ENCODE peak calls at places on chromosome 17, in six cellular contexts. L is body of pancreas, U is IMR-90, X is adrenal gland, N is ovary, Y is transverse colon. J is an unnamed sample.

GRCh38 chr17:28759296-28759865 is 15.6 kb downstream of the TRAF4 start:
- DNase-seq in L (no peak), U (no peak), X (no peak), N (no peak), Y (no peak), J (no peak)

GRCh38 chr17:77451271-77451893 is 310.6 kb downstream of the SEC14L1 start:
- DNase-seq in L (peak; percentile 71), U (peak; percentile 69), X (no peak), N (peak; percentile 78), Y (peak; percentile 83), J (peak; percentile 71)

GRCh38 chr17:81868674-81869220 is 2.4 kb downstream of the ARHGDIA start:
- DNase-seq in L (peak; percentile 68), U (peak; percentile 88), X (no peak), N (peak; percentile 62), Y (peak; percentile 43), J (peak; percentile 37)

GRCh38 chr17:82863941-82864720 is 24.3 kb upstream of the ZNF750 start:
- DNase-seq in L (no peak), U (peak; percentile 91), X (no peak), N (no peak), Y (peak; percentile 69), J (peak; percentile 85)

GRCh38 chr17:17783121-17783824 is 53.5 kb downstream of the SREBF1 start:
- DNase-seq in L (peak; percentile 86), U (no peak), X (peak; percentile 79), N (peak; percentile 80), Y (peak; percentile 60), J (peak; percentile 87)

GRCh38 chr17:56913000-56913866 is 616 bp downstream of the TRIM25 start:
- DNase-seq in L (no peak), U (no peak), X (no peak), N (no peak), Y (no peak), J (no peak)

GRCh38 chr17:31880311-31880710 is 21.2 kb downstream of the UTP6 start:
- DNase-seq in L (no peak), U (no peak), X (no peak), N (no peak), Y (no peak), J (no peak)

GRCh38 chr17:79777844-79778503 is at the start of gene CBX2:
- DNase-seq in L (peak; percentile 83), U (peak; percentile 42), X (peak; percentile 86), N (peak; percentile 87), Y (peak; percentile 83), J (peak; percentile 77)

GRCh38 chr17:50575581-50576210 is 15.2 kb downstream of the CACNA1G start:
- DNase-seq in L (peak; percentile 44), U (no peak), X (no peak), N (no peak), Y (no peak), J (no peak)

GRCh38 chr17:43936434-43936833 is 5.8 kb downstream of the PPY start:
- DNase-seq in L (no peak), U (peak; percentile 39), X (no peak), N (no peak), Y (no peak), J (no peak)

GRCh38 chr17:78933959-78934568 is 8.9 kb upstream of the TIMP2 start:
- DNase-seq in L (peak; percentile 99), U (peak; percentile 100), X (peak; percentile 95), N (peak; percentile 99), Y (peak; percentile 90), J (peak; percentile 94)

GRCh38 chr17:37475713-37476420 is 13.8 kb upstream of the DUSP14 start:
- DNase-seq in L (no peak), U (no peak), X (no peak), N (no peak), Y (no peak), J (no peak)

GRCh38 chr17:57604771-57605733 is 140.0 kb downstream of the CCDC182 start:
- DNase-seq in L (peak; percentile 55), U (peak; percentile 55), X (peak; percentile 60), N (peak; percentile 83), Y (peak; percentile 72), J (peak; percentile 74)

GRCh38 chr17:2862197-2862596 is 66.0 kb downstream of the RAP1GAP2 start:
- DNase-seq in L (peak; percentile 45), U (no peak), X (no peak), N (no peak), Y (no peak), J (no peak)

GRCh38 chr17:19533718-19534561 is at the start of gene SLC47A1:
- DNase-seq in L (peak; percentile 28), U (no peak), X (peak; percentile 64), N (no peak), Y (peak; percentile 20), J (peak; percentile 59)

GRCh38 chr17:68197997-68198930 is 49.6 kb upstream of the AMZ2 start:
- DNase-seq in L (no peak), U (no peak), X (no peak), N (no peak), Y (no peak), J (peak; percentile 37)

GRCh38 chr17:57459286-57459915 is 203.1 kb downstream of the MSI2 start:
- DNase-seq in L (no peak), U (peak; percentile 82), X (no peak), N (no peak), Y (no peak), J (no peak)

GRCh38 chr17:330993-331701 is 21.5 kb downstream of the RPH3AL start:
- DNase-seq in L (peak; percentile 59), U (no peak), X (no peak), N (peak; percentile 85), Y (peak; percentile 29), J (no peak)

GRCh38 chr17:75942473-75942872 is 1.6 kb upstream of the FBF1 start:
- DNase-seq in L (no peak), U (no peak), X (no peak), N (no peak), Y (no peak), J (no peak)

GRCh38 chr17:76585649-76586593 is at the start of gene ST6GALNAC2:
- DNase-seq in L (peak; percentile 79), U (no peak), X (peak; percentile 75), N (peak; percentile 62), Y (peak; percentile 71), J (peak; percentile 94)

GRCh38 chr17:79211061-79211770 is 136.6 kb downstream of the ENGASE start:
- DNase-seq in L (no peak), U (no peak), X (no peak), N (no peak), Y (no peak), J (no peak)

DNA sequence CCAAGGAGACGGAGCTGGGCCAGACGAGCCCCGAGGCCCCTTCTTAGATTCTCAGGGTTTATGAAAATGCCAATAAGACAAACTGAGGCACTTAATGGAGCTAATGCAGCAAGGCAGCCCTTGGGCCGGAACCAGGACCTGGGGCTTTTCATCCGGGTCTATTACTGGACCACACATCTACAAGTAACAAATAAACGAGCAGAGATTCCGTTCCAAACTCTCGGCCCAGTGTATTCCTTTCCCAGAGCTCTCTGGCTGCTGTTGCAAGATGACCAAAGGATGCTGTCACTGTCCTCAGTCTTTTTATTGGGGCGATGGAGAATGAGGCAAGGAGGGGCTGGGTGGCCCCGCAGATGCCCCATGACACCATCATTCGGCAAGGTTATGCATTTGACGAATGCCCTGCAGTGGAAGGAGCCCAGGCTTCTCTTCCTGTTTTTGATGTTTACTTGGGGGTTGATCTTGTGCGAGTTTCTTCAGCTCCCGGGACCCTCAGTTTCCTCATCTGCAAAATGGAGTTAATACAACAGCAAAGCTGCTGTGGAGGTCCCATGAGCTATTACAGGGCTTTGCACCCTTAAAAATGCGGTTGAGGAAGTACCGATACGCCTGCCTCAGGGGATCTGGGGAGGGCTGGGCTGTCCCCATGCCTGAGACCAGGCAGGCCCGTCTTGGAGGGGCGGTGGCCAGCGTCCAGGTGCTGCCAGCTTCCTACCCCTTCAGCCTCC is 1.1 kb upstream of the NTN1 start:
- DNase-seq in L (no peak), U (no peak), X (no peak), N (no peak), Y (no peak), J (no peak)
- H3K27me3 ChIP-seq in L (no peaks in the 10 kb centered on the region), U (peaks cover 45% of the 10 kb centered on the region), X (peaks cover 45% of the 10 kb centered on the region), N (no peaks in the 10 kb centered on the region), Y (peaks cover 66% of the 10 kb centered on the region), J (peaks cover 11% of the 10 kb centered on the region)

GRCh38 chr17:70374496-70374895 is 205.2 kb downstream of the KCNJ2 start:
- DNase-seq in L (no peak), U (no peak), X (no peak), N (no peak), Y (no peak), J (no peak)
- H3K27ac ChIP-seq in L (no peak overlapping the region), U (no peak overlapping the region), X (no peak overlapping the region), N (no peak overlapping the region), Y (no peak overlapping the region), J (no peak overlapping the region)

GRCh38 chr17:42531455-42532354 is 4.3 kb upstream of the NAGLU start:
- DNase-seq in L (peak; percentile 75), U (peak; percentile 34), X (peak; percentile 64), N (no peak), Y (peak; percentile 76), J (peak; percentile 65)
- TF ChIP-seq POLR2A in L (no peak), U (no peak), X (peak; percentile 21), N (no peak), Y (no peak), J (peak; percentile 50)

GRCh38 chr17:45895304-45895968 is 1.1 kb downstream of the MAPT start:
- DNase-seq in L (peak; percentile 19), U (no peak), X (peak; percentile 28), N (no peak), Y (no peak), J (peak; percentile 7)
- H3K27me3 ChIP-seq in L (peaks cover 21% of the 10 kb centered on the region), U (peaks cover 52% of the 10 kb centered on the region), X (peaks cover 41% of the 10 kb centered on the region), N (no peaks in the 10 kb centered on the region), Y (peaks cover 66% of the 10 kb centered on the region), J (peaks cover 7% of the 10 kb centered on the region)

J was measured in thyroid gland.